ENCODE peak calls at places on chromosomes 12 and 14, in seven cellular contexts. I, D, Z, J, L, W and Y are unnamed samples. For H3K36me3, the result is how much of the 10 kb centered on the place peaks cover.

GRCh38 chr14:64915025-64915424 is 770 bp downstream of the CHURC1 start:
- DNase-seq in I (no peak), D (no peak), Z (no peak), J (no peak), L (no peak), W (no peak), Y (no peak)

GRCh38 chr14:87432698-87433097 is 560.3 kb downstream of the GALC start:
- DNase-seq in I (no peak), D (no peak), Z (no peak), J (no peak), L (no peak), W (no peak), Y (no peak)

GRCh38 chr14:98906123-98906995 is 365.6 kb downstream of the BCL11B start:
- DNase-seq in I (no peak), D (no peak), Z (peak), J (no peak), L (no peak), W (no peak), Y (no peak)

GRCh38 chr12:131713349-131713748 is 2.5 kb downstream of the SFSWAP start:
- DNase-seq in I (no peak), D (no peak), Z (no peak), J (no peak), L (no peak), W (no peak), Y (no peak)

GRCh38 chr12:29700761-29701481 is 82.8 kb downstream of the TMTC1 start:
- DNase-seq in I (no peak), D (no peak), Z (no peak), J (no peak), L (no peak), W (no peak), Y (no peak)

GRCh38 chr14:43479751-43480150 is 1027.3 kb downstream of the FSCB start:
- DNase-seq in I (no peak), D (no peak), Z (no peak), J (no peak), L (no peak), W (no peak), Y (no peak)

GRCh38 chr14:75069021-75069810 is at the start of gene ZC2HC1C:
- DNase-seq in I (peak), D (peak), Z (peak), J (peak), L (peak), W (peak), Y (peak)

GRCh38 chr14:77267937-77268699 is 2.9 kb downstream of the NGB start:
- DNase-seq in I (no peak), D (no peak), Z (peak), J (no peak), L (no peak), W (no peak), Y (no peak)

GRCh38 chr12:66279127-66279712 is 23.1 kb upstream of the HELB start:
- DNase-seq in I (no peak), D (no peak), Z (peak), J (peak), L (no peak), W (no peak), Y (no peak)

GRCh38 chr12:49050507-49051372 is 9.9 kb downstream of the KMT2D start:
- DNase-seq in I (peak), D (no peak), Z (no peak), J (no peak), L (no peak), W (no peak), Y (no peak)

GRCh38 chr14:61911534-61911933 is 149.3 kb downstream of the SNAPC1 start:
- DNase-seq in I (no peak), D (no peak), Z (no peak), J (peak), L (no peak), W (no peak), Y (no peak)

GRCh38 chr12:124395284-124395752 is 100.4 kb downstream of the RFLNA start:
- DNase-seq in I (peak), D (no peak), Z (peak), J (no peak), L (no peak), W (no peak), Y (no peak)

GRCh38 chr12:54257332-54257731 is 22.6 kb downstream of the CBX5 start:
- DNase-seq in I (no peak), D (no peak), Z (no peak), J (no peak), L (no peak), W (no peak), Y (no peak)
- H3K36me3 ChIP-seq in I (under half), D (under half), Z (under half), J (under half), L (under half), W (half or more), Y (under half)

GRCh38 chr12:109500406-109501185 is 23.2 kb downstream of the UBE3B start:
- DNase-seq in I (no peak), D (no peak), Z (no peak), J (no peak), L (no peak), W (no peak), Y (no peak)
- H3K36me3 ChIP-seq in I (under half), D (half or more), Z (under half), J (half or more), L (half or more), W (half or more), Y (half or more)

DNA sequence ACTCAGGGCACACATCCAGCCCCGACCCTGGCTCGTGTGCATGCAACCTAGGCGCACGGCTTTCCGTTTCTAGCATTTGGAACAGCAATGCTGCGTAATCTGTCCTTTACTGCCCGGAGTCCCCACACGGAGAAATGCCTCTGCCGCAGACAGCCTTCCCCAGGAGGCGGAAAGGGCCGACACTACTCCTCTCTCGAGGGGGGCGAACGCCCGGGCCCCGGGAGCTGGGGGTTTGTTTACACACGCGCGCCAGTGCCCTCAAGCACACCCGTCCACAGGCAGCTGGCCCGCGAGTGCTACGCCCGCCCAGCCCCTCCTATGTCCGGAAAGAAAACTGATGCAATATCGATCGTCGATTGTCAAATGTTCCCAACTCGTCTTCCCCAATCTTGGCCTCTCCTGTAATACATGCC is 849 bp downstream of the SLC38A2 start:
- DNase-seq in I (peak), D (peak), Z (peak), J (no peak), L (peak), W (peak), Y (peak)
- H3K36me3 ChIP-seq in I (under half), D (under half), Z (under half), J (under half), L (under half), W (under half), Y (under half)

GRCh38 chr14:73660511-73660910 is 15.7 kb downstream of the DNAL1 start:
- DNase-seq in I (no peak), D (no peak), Z (no peak), J (no peak), L (no peak), W (no peak), Y (no peak)

GRCh38 chr14:73651005-73651404 is 6.2 kb downstream of the DNAL1 start:
- DNase-seq in I (no peak), D (no peak), Z (no peak), J (no peak), L (no peak), W (no peak), Y (no peak)

GRCh38 chr14:73655851-73656250 is 11.1 kb downstream of the DNAL1 start:
- DNase-seq in I (no peak), D (no peak), Z (no peak), J (no peak), L (no peak), W (no peak), Y (no peak)
- H3K36me3 ChIP-seq in I (under half), D (under half), Z (under half), J (under half), L (under half), W (under half), Y (under half)

DNA sequence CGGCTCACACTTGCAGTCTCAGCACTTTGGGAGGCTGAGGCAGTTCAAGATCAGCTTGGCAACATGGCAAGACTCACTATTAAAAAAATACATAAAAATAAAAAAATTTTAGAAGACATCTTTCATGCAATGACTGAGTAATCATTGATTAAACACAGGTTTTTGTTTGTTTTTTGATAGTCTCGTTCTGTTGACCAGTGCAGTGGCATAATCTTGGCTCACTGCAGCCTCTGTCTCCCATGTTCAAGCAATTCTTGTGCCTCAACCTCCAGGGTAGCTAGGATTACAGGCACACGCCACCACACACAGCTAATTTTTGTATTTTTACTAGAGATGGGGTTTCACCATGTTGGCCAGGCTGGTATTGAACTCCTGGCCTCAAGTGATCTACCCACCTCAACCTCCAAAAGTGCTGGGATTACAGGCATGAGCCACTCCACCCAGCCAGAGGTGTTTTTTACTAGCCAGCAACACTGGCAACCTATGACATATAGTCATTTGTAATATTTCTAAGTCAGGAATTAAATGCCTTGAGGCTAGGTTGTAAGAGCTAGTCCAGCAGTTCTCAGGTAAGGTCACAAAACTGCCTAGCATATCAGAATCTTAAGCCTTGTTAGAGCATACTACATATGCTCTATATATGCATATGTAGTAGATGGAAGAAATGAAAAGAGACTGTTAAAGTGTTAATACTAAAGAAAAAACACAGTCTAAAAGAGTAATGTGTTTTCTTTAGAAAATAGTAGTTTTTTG is 27.1 kb downstream of the HECTD1 start:
- DNase-seq in I (no peak), D (no peak), Z (no peak), J (no peak), L (no peak), W (no peak), Y (no peak)
- H3K36me3 ChIP-seq in I (under half), D (under half), Z (under half), J (under half), L (half or more), W (half or more), Y (under half)

GRCh38 chr12:109932878-109933503 is 32.9 kb downstream of the TCHP start:
- DNase-seq in I (peak), D (peak), Z (no peak), J (no peak), L (peak), W (no peak), Y (no peak)
- H3K36me3 ChIP-seq in I (under half), D (half or more), Z (under half), J (half or more), L (half or more), W (half or more), Y (half or more)